ENCODE peak calls at places on chromosomes 1 and 21, in six cellular contexts. K, Y, P, W, O and A are unnamed samples.

GRCh38 chr1:73903092-73903491 is 294.9 kb downstream of the LRRIQ3 start:
- DNase-seq in K (no peak), Y (no peak), P (no peak), W (no peak), O (no peak), A (no peak)

GRCh38 chr1:12085643-12086260 is 22.6 kb downstream of the TNFRSF8 start:
- DNase-seq in K (no peak), Y (no peak), P (no peak), W (no peak), O (no peak), A (no peak)

GRCh38 chr1:203135636-203136305 is 8.2 kb downstream of the ADORA1 start:
- DNase-seq in K (no peak), Y (no peak), P (no peak), W (no peak), O (no peak), A (no peak)

GRCh38 chr1:46543382-46543760 is 8.1 kb downstream of the KNCN start:
- DNase-seq in K (no peak), Y (no peak), P (no peak), W (no peak), O (no peak), A (no peak)

GRCh38 chr1:165144757-165145397 is 211.6 kb downstream of the LMX1A start:
- DNase-seq in K (no peak), Y (peak; percentile 11), P (peak; percentile 65), W (peak; percentile 29), O (peak; percentile 11), A (no peak)

GRCh38 chr1:109929170-109929569 is 18.5 kb downstream of the CSF1 start:
- DNase-seq in K (no peak), Y (no peak), P (no peak), W (no peak), O (no peak), A (peak; percentile 79)

GRCh38 chr1:202168861-202169260 is 8.5 kb upstream of the PTPN7 start:
- DNase-seq in K (no peak), Y (no peak), P (no peak), W (no peak), O (no peak), A (no peak)

GRCh38 chr1:71047635-71048607 is at the start of gene PTGER3:
- DNase-seq in K (peak; percentile 73), Y (no peak), P (peak; percentile 68), W (no peak), O (peak; percentile 55), A (no peak)

GRCh38 chr1:173193639-173194038 is 13.5 kb downstream of the TNFSF4 start:
- DNase-seq in K (no peak), Y (no peak), P (peak; percentile 67), W (no peak), O (no peak), A (no peak)

GRCh38 chr1:198845851-198846250 is 207.0 kb downstream of the PTPRC start:
- DNase-seq in K (no peak), Y (no peak), P (no peak), W (no peak), O (no peak), A (no peak)

GRCh38 chr21:36743446-36743845 is 44.5 kb downstream of the SIM2 start:
- DNase-seq in K (no peak), Y (no peak), P (no peak), W (no peak), O (no peak), A (no peak)

GRCh38 chr1:178031856-178032320 is 62.0 kb upstream of the RASAL2 start:
- DNase-seq in K (no peak), Y (peak; percentile 89), P (peak; percentile 94), W (peak; percentile 53), O (peak; percentile 2), A (no peak)

GRCh38 chr1:99601709-99602403 is 44.1 kb upstream of the PALMD start:
- DNase-seq in K (no peak), Y (no peak), P (no peak), W (no peak), O (no peak), A (no peak)

GRCh38 chr21:41612674-41613250 is 104.8 kb upstream of the TMPRSS2 start:
- DNase-seq in K (peak; percentile 61), Y (peak; percentile 97), P (peak; percentile 94), W (peak; percentile 65), O (peak; percentile 7), A (no peak)

GRCh38 chr21:42436914-42437313 is 33.2 kb downstream of the UBASH3A start:
- DNase-seq in K (no peak), Y (no peak), P (no peak), W (no peak), O (no peak), A (no peak)

GRCh38 chr1:1562556-1563195 is 12.0 kb downstream of the SSU72 start:
- DNase-seq in K (no peak), Y (no peak), P (no peak), W (no peak), O (no peak), A (no peak)

GRCh38 chr1:205283270-205284147 is 38.0 kb downstream of the NUAK2 start:
- DNase-seq in K (no peak), Y (no peak), P (no peak), W (no peak), O (no peak), A (no peak)

GRCh38 chr1:62076286-62076685 is 118.4 kb upstream of the L1TD1 start:
- DNase-seq in K (no peak), Y (no peak), P (no peak), W (no peak), O (no peak), A (no peak)

GRCh38 chr1:29420196-29420595 is 183.9 kb downstream of the PTPRU start:
- DNase-seq in K (no peak), Y (no peak), P (no peak), W (no peak), O (no peak), A (no peak)

GRCh38 chr1:92749024-92749634 is 35.8 kb downstream of the EVI5 start:
- DNase-seq in K (no peak), Y (peak; percentile 35), P (peak; percentile 67), W (no peak), O (peak; percentile 10), A (no peak)

GRCh38 chr1:248858096-248858890 is 592 bp downstream of the ZNF692 start:
- DNase-seq in K (no peak), Y (peak; percentile 15), P (peak; percentile 75), W (no peak), O (peak; percentile 34), A (peak; percentile 86)

GRCh38 chr1:98046031-98046641 is 125.3 kb upstream of the DPYD start:
- DNase-seq in K (peak; percentile 61), Y (no peak), P (peak; percentile 25), W (no peak), O (no peak), A (no peak)